ENCODE peak calls at places on chromosome 1, in four cellular contexts. I is K562, F is HepG2, T is GM12878. H is an unnamed sample.

GRCh38 chr1:1114431-1114830 is 1.5 kb downstream of the C1orf159 start:
- DNase-seq in F (no peak), I (no peak), T (no peak), H (no peak)

GRCh38 chr1:34762474-34763141 is 3.1 kb downstream of the GJB4 start:
- DNase-seq in I (no peak), F (no peak), T (no peak), H (no peak)

GRCh38 chr1:199290186-199290585 is 651.3 kb downstream of the PTPRC start:
- DNase-seq in I (no peak), F (no peak), T (no peak), H (no peak)

GRCh38 chr1:51101976-51102375 is at the start of gene C1orf185:
- DNase-seq in I (peak; percentile 14), T (no peak), F (no peak), H (peak; percentile 16)

GRCh38 chr1:65238010-65238409 is 71.3 kb upstream of the DNAJC6 start:
- DNase-seq in F (no peak), I (no peak), T (no peak), H (no peak)

GRCh38 chr1:118275716-118276115 is 90.7 kb upstream of the SPAG17 start:
- DNase-seq in I (no peak), F (no peak), T (no peak), H (no peak)

GRCh38 chr1:161198877-161199431 is at the start of gene ADAMTS4:
- DNase-seq in T (no peak), F (no peak), I (peak; percentile 43), H (no peak)

GRCh38 chr1:201488817-201489581 is 17.9 kb downstream of the CSRP1 start:
- DNase-seq in I (no peak), T (no peak), F (no peak), H (no peak)

GRCh38 chr1:170145691-170146676 is at the start of gene NTMT2:
- DNase-seq in F (peak; percentile 1), T (no peak), I (no peak), H (no peak)

GRCh38 chr1:36085126-36085525 is 1.2 kb downstream of the TEKT2 start:
- DNase-seq in F (no peak), I (no peak), T (no peak), H (no peak)

GRCh38 chr1:79355073-79355472 is 348.5 kb upstream of the ADGRL4 start:
- DNase-seq in T (no peak), I (no peak), F (no peak), H (no peak)

GRCh38 chr1:26693557-26694184 is 2.1 kb upstream of the ARID1A start:
- DNase-seq in T (no peak), F (no peak), I (no peak), H (no peak)

GRCh38 chr1:180800945-180801344 is 111.8 kb upstream of the KIAA1614 start:
- DNase-seq in F (no peak), I (no peak), T (no peak), H (no peak)

GRCh38 chr1:72000809-72001208 is 281.5 kb downstream of the NEGR1 start:
- DNase-seq in F (no peak), T (no peak), I (no peak), H (no peak)

DNA sequence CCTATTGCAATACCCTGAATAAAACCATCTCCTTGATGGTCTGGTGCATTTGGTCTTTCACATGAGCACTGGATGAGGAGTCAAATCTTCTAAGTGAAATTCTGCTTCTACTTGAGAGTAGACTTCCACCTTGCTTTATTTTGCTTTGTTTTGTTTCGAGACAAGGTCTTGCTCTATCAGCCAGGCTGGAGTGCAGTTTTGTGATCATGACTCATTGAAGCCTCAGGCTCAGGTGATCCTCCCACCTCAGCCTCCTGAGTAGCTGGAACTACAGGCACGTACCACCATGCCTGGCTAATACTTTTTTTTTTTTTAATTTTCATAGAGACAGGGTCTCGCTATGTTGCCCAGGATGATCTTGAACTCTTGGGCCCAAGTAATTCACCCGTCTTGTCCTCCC is 65.8 kb upstream of the F3 start:
- DNase-seq in F (no peak), T (no peak), I (no peak), H (no peak)
- TF ChIP-seq TARDBP in F (no peak), T (no peak), I (no peak), H (no peak)

GRCh38 chr1:53368314-53369033 is 40.6 kb upstream of the LRP8 start:
- DNase-seq in I (no peak), T (no peak), F (no peak), H (no peak)
- TF ChIP-seq BHLHE40 in I (no peak), T (no peak), F (no peak), H (no peak)

DNA sequence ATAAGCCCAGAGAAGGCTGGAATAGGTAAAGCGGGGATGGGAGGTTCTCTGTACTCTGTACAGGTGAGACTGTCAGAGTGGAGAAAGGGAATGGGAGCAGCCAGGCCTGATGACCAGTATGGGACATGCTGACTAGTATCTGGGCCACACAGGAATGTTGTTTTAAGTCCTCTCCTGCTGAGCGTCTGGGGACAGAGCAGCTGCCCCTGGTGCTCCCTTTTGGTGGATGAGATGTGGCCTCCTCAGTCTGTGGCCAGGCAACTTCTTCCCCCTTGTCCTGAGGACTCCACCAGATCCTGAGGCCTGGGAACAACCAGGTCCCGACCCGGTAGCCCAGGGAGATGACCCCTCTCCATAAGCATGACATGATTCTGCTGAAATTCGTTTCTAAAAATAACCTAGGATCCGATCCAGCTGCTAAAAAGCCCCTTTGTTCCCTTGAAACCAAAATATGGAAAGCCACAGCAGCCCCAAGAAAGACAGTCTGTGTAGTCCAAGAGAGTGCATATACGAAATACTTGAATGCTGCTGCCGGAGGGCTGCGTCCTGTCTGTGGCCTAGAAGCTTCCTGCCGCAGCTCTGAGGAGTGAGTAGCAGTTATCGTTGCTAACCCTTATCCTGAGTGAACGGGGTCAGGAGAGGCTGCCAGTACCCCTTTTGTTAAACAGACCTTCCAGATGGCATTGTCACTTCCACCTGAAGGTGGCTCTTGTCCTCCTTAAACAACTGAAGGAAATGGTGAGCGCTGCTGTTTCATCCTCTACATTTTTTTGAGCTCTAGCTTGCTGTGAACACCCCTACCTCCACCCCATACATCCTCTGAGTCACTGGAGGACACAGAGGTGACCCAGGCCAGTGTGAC is 47.1 kb downstream of the ATP2B4 start:
- DNase-seq in T (no peak), I (peak; percentile 81), F (peak; percentile 30), H (no peak)
- TF ChIP-seq TARDBP in T (no peak), I (no peak), F (no peak), H (no peak)

DNA sequence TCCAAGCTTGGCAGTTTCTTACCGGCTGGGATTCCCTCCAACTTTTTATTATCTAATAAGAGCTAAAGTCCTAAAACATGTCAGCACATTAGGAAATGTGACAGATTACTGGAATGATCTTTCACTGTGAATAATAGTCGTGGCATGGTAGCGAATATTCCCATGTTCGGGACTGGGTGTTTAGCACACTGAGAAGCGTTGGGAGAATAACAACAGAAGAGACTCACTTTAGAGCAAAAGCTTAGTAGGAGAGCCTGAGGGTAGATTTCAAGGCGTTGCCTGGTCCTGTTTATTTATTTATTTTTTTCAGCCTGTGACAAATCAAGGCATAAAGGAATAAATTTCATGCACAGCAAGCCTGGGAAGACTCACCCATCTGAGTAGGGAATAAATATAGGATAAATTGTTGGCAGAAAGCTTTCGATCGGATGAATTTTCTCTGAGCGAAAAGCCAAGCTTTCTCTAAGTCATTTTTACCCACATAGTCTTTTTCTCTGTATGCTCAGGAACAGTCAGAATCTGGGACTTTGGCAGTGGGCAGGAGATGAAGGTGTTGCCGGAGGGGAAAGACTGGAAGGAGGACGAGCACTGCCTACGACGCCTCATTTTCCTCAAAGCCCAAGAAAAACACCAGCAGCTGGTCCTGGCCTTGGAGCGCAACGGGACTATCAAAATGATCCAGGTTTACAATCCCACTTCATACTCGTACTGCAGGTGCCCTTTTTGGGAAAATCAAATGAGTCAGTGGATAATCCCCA is 97.1 kb downstream of the WDR64 start:
- DNase-seq in F (no peak), T (no peak), I (no peak), H (no peak)
- TF ChIP-seq BHLHE40 in F (no peak), T (no peak), I (no peak), H (no peak)

DNA sequence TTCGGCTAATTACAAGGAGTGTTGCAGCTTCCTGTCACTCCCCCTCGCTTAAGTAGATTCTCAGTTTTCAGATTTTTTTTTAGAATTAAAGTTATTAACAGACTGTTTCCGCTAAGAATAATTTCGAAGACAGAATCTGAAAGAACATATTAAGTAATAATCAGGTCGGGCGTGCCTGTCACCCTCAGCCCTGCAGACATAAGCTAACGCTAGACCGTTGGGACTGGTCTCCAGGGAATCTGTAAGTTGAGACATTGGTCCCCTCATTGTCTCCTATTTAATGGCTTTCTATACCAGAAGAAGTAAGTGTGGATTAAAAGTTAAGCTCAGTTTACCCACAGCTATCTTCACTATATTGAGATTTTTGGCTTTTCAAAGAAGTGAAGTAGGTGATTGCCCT is 14.5 kb downstream of the NMNAT1 start:
- DNase-seq in F (no peak), I (no peak), T (no peak), H (no peak)
- TF ChIP-seq TARDBP in F (no peak), I (no peak), T (no peak), H (no peak)

GRCh38 chr1:175840787-175841186 is 97.4 kb upstream of the TNR start:
- DNase-seq in F (no peak), I (no peak), T (no peak), H (no peak)

GRCh38 chr1:175839678-175840669 is 96.6 kb upstream of the TNR start:
- DNase-seq in T (no peak), F (peak; percentile 87), I (no peak), H (no peak)

GRCh38 chr1:175842545-175842944 is 99.2 kb upstream of the TNR start:
- DNase-seq in I (no peak), T (no peak), F (no peak), H (no peak)

GRCh38 chr1:175844877-175845276 is 101.5 kb upstream of the TNR start:
- DNase-seq in F (no peak), I (no peak), T (no peak), H (no peak)

GRCh38 chr1:175841613-175842234 is 98.3 kb upstream of the TNR start:
- DNase-seq in F (peak; percentile 25), T (no peak), I (no peak), H (no peak)
- TF ChIP-seq BHLHE40 in F (no peak), T (no peak), I (no peak), H (no peak)

DNA sequence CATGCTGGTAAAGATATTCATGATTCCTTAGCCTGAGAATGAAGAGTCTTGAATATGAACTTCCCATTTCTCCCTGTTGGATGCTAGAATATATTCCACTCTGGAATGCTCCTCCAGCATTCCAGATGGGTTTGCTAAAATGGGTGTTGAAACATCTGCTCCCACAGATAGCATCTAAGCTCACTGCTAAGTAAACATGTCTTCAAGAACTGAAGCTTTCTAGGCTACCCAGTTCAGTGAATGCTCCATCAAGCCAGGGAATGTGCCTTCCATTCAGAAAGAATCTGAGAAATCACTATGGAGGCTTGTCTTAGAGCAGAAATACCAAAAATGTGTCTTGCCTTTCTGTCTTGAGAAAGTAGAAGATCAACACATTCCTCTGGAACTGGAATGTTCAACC is 81.1 kb downstream of the TNFSF18 start:
- DNase-seq in F (peak; percentile 36), I (no peak), T (no peak), H (no peak)
- TF ChIP-seq TARDBP in F (no peak), I (no peak), T (no peak), H (no peak)